ENCODE peak calls at places on chromosome 14, in five cellular contexts. O, Y, W, V and K are unnamed samples.
A peak's percentile ranks its signal among the peaks of the same experiment; 100 is the strongest.

GRCh38 chr14:50021261-50021660 is 95.1 kb downstream of the VCPKMT start:
- DNase-seq in O (no peak), Y (no peak), W (no peak), V (no peak), K (no peak)

GRCh38 chr14:105074601-105075053 is 9.4 kb upstream of the GPR132 start:
- DNase-seq in O (no peak), Y (no peak), W (no peak), V (no peak), K (no peak)

GRCh38 chr14:104687601-104688504 is 1.6 kb upstream of the INF2 start:
- DNase-seq in O (no peak), Y (no peak), W (no peak), V (no peak), K (peak; percentile 89)

GRCh38 chr14:21041676-21042433 is at the start of gene RNASE7:
- DNase-seq in O (no peak), Y (no peak), W (peak; percentile 53), V (no peak), K (no peak)

GRCh38 chr14:69574266-69574953 is at the start of gene CCDC177:
- DNase-seq in O (peak; percentile 62), Y (no peak), W (peak; percentile 77), V (no peak), K (peak; percentile 67)

GRCh38 chr14:34297786-34298520 is 164.1 kb downstream of the SPTSSA start:
- DNase-seq in O (no peak), Y (no peak), W (no peak), V (no peak), K (no peak)

GRCh38 chr14:40983604-40984003 is 623.1 kb upstream of the LRFN5 start:
- DNase-seq in O (no peak), Y (no peak), W (no peak), V (no peak), K (no peak)

GRCh38 chr14:89371600-89371999 is 45.4 kb downstream of the FOXN3 start:
- DNase-seq in O (no peak), Y (no peak), W (no peak), V (no peak), K (peak; percentile 25)

GRCh38 chr14:63650336-63650952 is 8.8 kb upstream of the WDR89 start:
- DNase-seq in O (peak; percentile 12), Y (no peak), W (no peak), V (no peak), K (no peak)

GRCh38 chr14:105862581-105863239 is 336.3 kb downstream of the TMEM121 start:
- DNase-seq in O (no peak), Y (no peak), W (no peak), V (no peak), K (no peak)

GRCh38 chr14:93065272-93065730 is 50.4 kb downstream of the ITPK1 start:
- DNase-seq in O (no peak), Y (no peak), W (no peak), V (no peak), K (no peak)

GRCh38 chr14:61186793-61187641 is 94.1 kb downstream of the TMEM30B start:
- DNase-seq in O (no peak), Y (no peak), W (no peak), V (no peak), K (no peak)

GRCh38 chr14:105408592-105408991 is 10.3 kb downstream of the TEX22 start:
- DNase-seq in O (no peak), Y (no peak), W (no peak), V (no peak), K (no peak)

GRCh38 chr14:52834440-52834842 is 43.0 kb upstream of the GNPNAT1 start:
- DNase-seq in O (no peak), Y (no peak), W (peak; percentile 66), V (peak; percentile 81), K (no peak)

GRCh38 chr14:101567252-101567651 is 6.0 kb downstream of the DIO3 start:
- DNase-seq in O (no peak), Y (no peak), W (no peak), V (no peak), K (no peak)

GRCh38 chr14:60204843-60205774 is 39.9 kb upstream of the DHRS7 start:
- DNase-seq in O (no peak), Y (no peak), W (no peak), V (no peak), K (no peak)

GRCh38 chr14:50666772-50667490 is 1.2 kb downstream of the SAV1 start:
- DNase-seq in O (no peak), Y (no peak), W (peak; percentile 43), V (no peak), K (peak; percentile 44)

GRCh38 chr14:61923348-61923747 is 161.1 kb downstream of the SNAPC1 start:
- DNase-seq in O (no peak), Y (no peak), W (peak; percentile 29), V (no peak), K (no peak)

GRCh38 chr14:94936411-94936892 is 166.5 kb upstream of the GSC start:
- DNase-seq in O (no peak), Y (peak; percentile 3), W (peak; percentile 77), V (no peak), K (peak; percentile 76)

GRCh38 chr14:103897075-103897947 is 30.9 kb upstream of the TDRD9 start:
- DNase-seq in O (no peak), Y (no peak), W (no peak), V (no peak), K (no peak)

GRCh38 chr14:75800792-75801191 is 139.7 kb downstream of the TTLL5 start:
- DNase-seq in O (no peak), Y (no peak), W (no peak), V (no peak), K (no peak)

GRCh38 chr14:65501328-65501727 is 88.8 kb downstream of the FUT8 start:
- DNase-seq in O (no peak), Y (no peak), W (no peak), V (no peak), K (no peak)

GRCh38 chr14:80446356-80446755 is 235.1 kb upstream of the DIO2 start:
- DNase-seq in O (no peak), Y (no peak), W (peak; percentile 49), V (no peak), K (no peak)